ENCODE peak calls at places on chromosome 11, in five cellular contexts. N is K562, E is HepG2, X is H1, H is GM12878. O is an unnamed sample.

GRCh38 chr11:3735827-3736226 is 61.5 kb downstream of the NUP98 start:
- DNase-seq in N (no peak), E (no peak), X (no peak), H (no peak), O (no peak)

GRCh38 chr11:118462178-118462577 is 25.9 kb downstream of the KMT2A start:
- DNase-seq in N (no peak), E (no peak), X (no peak), H (no peak), O (no peak)

GRCh38 chr11:131583823-131584222 is 213.4 kb downstream of the NTM start:
- DNase-seq in N (no peak), E (no peak), X (no peak), H (no peak), O (no peak)

GRCh38 chr11:44899959-44900358 is 50.7 kb downstream of the TP53I11 start:
- DNase-seq in N (peak; percentile 62), E (peak; percentile 5), X (peak; percentile 73), H (peak; percentile 11), O (peak; percentile 63)

GRCh38 chr11:47923667-47924066 is 56.7 kb upstream of the PTPRJ start:
- DNase-seq in N (no peak), E (no peak), X (no peak), H (no peak), O (no peak)

GRCh38 chr11:45413156-45413833 is 127.2 kb upstream of the SYT13 start:
- DNase-seq in N (no peak), E (no peak), X (no peak), H (no peak), O (no peak)

GRCh38 chr11:123166095-123166559 is 28.9 kb downstream of the CLMP start:
- DNase-seq in N (peak; percentile 8), E (no peak), X (peak; percentile 88), H (no peak), O (peak; percentile 64)

GRCh38 chr11:65539401-65540289 is 14.8 kb downstream of the SCYL1 start:
- DNase-seq in N (no peak), E (no peak), X (peak; percentile 89), H (no peak), O (peak; percentile 88)

GRCh38 chr11:70141490-70142014 is 61.5 kb upstream of the FADD start:
- DNase-seq in N (no peak), E (no peak), X (no peak), H (no peak), O (no peak)

GRCh38 chr11:66326261-66327111 is 9.6 kb upstream of the CD248 start:
- DNase-seq in N (peak; percentile 70), E (no peak), X (peak; percentile 52), H (no peak), O (peak; percentile 79)

GRCh38 chr11:198236-198806 is 5.4 kb downstream of the SCGB1C1 start:
- DNase-seq in N (no peak), E (no peak), X (no peak), H (no peak), O (no peak)

GRCh38 chr11:47591764-47592163 is 2.4 kb downstream of the C1QTNF4 start:
- DNase-seq in N (no peak), E (no peak), X (no peak), H (no peak), O (no peak)

GRCh38 chr11:117200813-117201515 is 1.8 kb downstream of the TAGLN start:
- DNase-seq in N (no peak), E (no peak), X (no peak), H (no peak), O (no peak)

GRCh38 chr11:24585192-24585591 is 88.3 kb downstream of the LUZP2 start:
- DNase-seq in N (no peak), E (no peak), X (no peak), H (no peak), O (no peak)

GRCh38 chr11:75160328-75160757 is 9.4 kb downstream of the SLCO2B1 start:
- DNase-seq in N (no peak), E (no peak), X (no peak), H (no peak), O (no peak)

GRCh38 chr11:76658231-76658630 is 12.3 kb downstream of the LRRC32 start:
- DNase-seq in N (no peak), E (no peak), X (no peak), H (no peak), O (no peak)

GRCh38 chr11:120032766-120033390 is 105.0 kb downstream of the TRIM29 start:
- DNase-seq in N (no peak), E (no peak), X (peak; percentile 27), H (no peak), O (peak; percentile 70)

GRCh38 chr11:75775056-75775455 is 6.5 kb downstream of the DGAT2 start:
- DNase-seq in N (no peak), E (no peak), X (no peak), H (no peak), O (no peak)

GRCh38 chr11:74696932-74697687 is 34.1 kb downstream of the CHRDL2 start:
- DNase-seq in N (peak; percentile 29), E (peak; percentile 26), X (no peak), H (no peak), O (no peak)

GRCh38 chr11:59025097-59025496 is 61.0 kb upstream of the GLYATL1B start:
- DNase-seq in N (no peak), E (peak; percentile 76), X (no peak), H (no peak), O (no peak)

GRCh38 chr11:58739725-58740430 is 8.1 kb upstream of the GLYAT start:
- DNase-seq in N (peak; percentile 78), E (no peak), X (no peak), H (no peak), O (no peak)

GRCh38 chr11:69997352-69997751 is 80.8 kb upstream of the ANO1 start:
- DNase-seq in N (no peak), E (no peak), X (no peak), H (no peak), O (no peak)

GRCh38 chr11:74579577-74580270 is 12.7 kb upstream of the POLD3 start:
- DNase-seq in N (no peak), E (no peak), X (no peak), H (no peak), O (no peak)

GRCh38 chr11:46457659-46458058 is 66.1 kb upstream of the CHRM4 start:
- DNase-seq in N (no peak), E (no peak), X (no peak), H (no peak), O (no peak)

GRCh38 chr11:27385245-27385644 is 22.2 kb upstream of the CCDC34 start:
- DNase-seq in N (no peak), E (no peak), X (no peak), H (no peak), O (no peak)

GRCh38 chr11:76599041-76600013 is 71.2 kb downstream of the LRRC32 start:
- DNase-seq in N (no peak), E (no peak), X (peak; percentile 46), H (no peak), O (peak; percentile 42)

GRCh38 chr11:12556155-12556554 is 118.1 kb upstream of the TEAD1 start:
- DNase-seq in N (no peak), E (no peak), X (peak; percentile 47), H (no peak), O (no peak)

GRCh38 chr11:36149538-36150242 is 139.5 kb downstream of the COMMD9 start:
- DNase-seq in N (peak; percentile 90), E (peak; percentile 68), X (no peak), H (peak; percentile 31), O (peak; percentile 61)

GRCh38 chr11:123590296-123590912 is 64.0 kb downstream of the SCN3B start:
- DNase-seq in N (no peak), E (peak; percentile 50), X (no peak), H (no peak), O (no peak)

GRCh38 chr11:122159173-122159701 is 43.2 kb upstream of the BLID start:
- DNase-seq in N (no peak), E (no peak), X (no peak), H (no peak), O (peak; percentile 9)

GRCh38 chr11:111327908-111328624 is 29.7 kb downstream of the POU2AF3 start:
- DNase-seq in N (no peak), E (no peak), X (no peak), H (no peak), O (no peak)
- TF ChIP-seq EP300 in N (no peak), E (no peak), X (no peak), H (no peak), O (no peak)

DNA sequence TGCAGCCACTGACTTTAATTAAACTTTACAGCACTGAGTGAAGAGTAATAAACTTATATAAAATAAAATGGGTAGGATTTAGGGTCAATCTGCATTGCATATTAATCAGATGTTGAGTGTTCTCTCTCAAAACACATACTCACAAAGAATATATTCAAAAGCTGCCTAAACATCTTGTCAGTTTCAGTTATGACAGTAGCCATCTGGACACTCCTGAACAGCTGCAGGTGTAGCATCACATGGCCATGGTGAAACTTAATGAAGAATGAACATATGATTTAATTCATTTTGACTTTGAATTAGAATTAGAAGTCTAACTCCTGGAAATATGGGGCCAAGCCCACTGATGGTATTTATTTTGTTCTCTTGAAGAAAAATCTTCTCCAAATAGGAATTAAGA is 684.3 kb upstream of the RAG2 start:
- DNase-seq in N (no peak), E (no peak), X (no peak), H (no peak), O (no peak)
- H3K4me2 ChIP-seq in N (no peak overlapping the region), E (no peak overlapping the region), X (no peak overlapping the region), H (no peak overlapping the region), O (no peak overlapping the region)

GRCh38 chr11:102623128-102623527 is 2.0 kb downstream of the MMP20 start:
- DNase-seq in N (no peak), E (no peak), X (no peak), H (no peak), O (no peak)
- TF ChIP-seq JUND in N (no peak), E (no peak), X (no peak), H (no peak), O (no peak)

GRCh38 chr11:100869328-100869727 is 182.2 kb downstream of the ARHGAP42 start:
- DNase-seq in N (peak; percentile 30), E (no peak), X (no peak), H (no peak), O (no peak)

GRCh38 chr11:100870138-100870537 is 183.1 kb downstream of the ARHGAP42 start:
- DNase-seq in N (no peak), E (no peak), X (no peak), H (no peak), O (no peak)

GRCh38 chr11:100875521-100875869 is 188.4 kb downstream of the ARHGAP42 start:
- DNase-seq in N (no peak), E (no peak), X (no peak), H (no peak), O (no peak)

GRCh38 chr11:100874203-100874602 is 187.1 kb downstream of the ARHGAP42 start:
- DNase-seq in N (no peak), E (no peak), X (no peak), H (no peak), O (no peak)

GRCh38 chr11:100872951-100873350 is 185.9 kb downstream of the ARHGAP42 start:
- DNase-seq in N (no peak), E (no peak), X (no peak), H (no peak), O (no peak)
- TF ChIP-seq EP300 in N (no peak), E (no peak), X (no peak), H (no peak), O (no peak)

O was measured in SK-N-SH.